ENCODE peak calls at places on chromosomes 3 and 15, in four cellular contexts. M, D, I and V are unnamed samples.

GRCh38 chr3:157465741-157466140 is 29.1 kb downstream of the PTX3 start:
- DNase-seq in M (no peak), D (no peak), I (no peak), V (no peak)

GRCh38 chr15:75058127-75058905 is 34.9 kb downstream of the PPCDC start:
- DNase-seq in M (no peak), D (no peak), I (no peak), V (no peak)

GRCh38 chr3:42101481-42101880 is 10.3 kb downstream of the TRAK1 start:
- DNase-seq in M (no peak), D (no peak), I (no peak), V (no peak)

GRCh38 chr3:64267774-64268604 is 42.7 kb upstream of the PRICKLE2 start:
- DNase-seq in M (peak; percentile 66), D (peak; percentile 87), I (no peak), V (peak; percentile 55)

GRCh38 chr3:72487946-72488735 is 360.1 kb downstream of the SHQ1 start:
- DNase-seq in M (no peak), D (no peak), I (no peak), V (no peak)

GRCh38 chr3:6734395-6734746 is 126.5 kb upstream of the GRM7 start:
- DNase-seq in M (no peak), D (no peak), I (no peak), V (no peak)

GRCh38 chr15:58065445-58066041 is at the start of gene ALDH1A2:
- DNase-seq in M (peak; percentile 29), D (peak; percentile 91), I (no peak), V (peak; percentile 8)

GRCh38 chr15:75456710-75457109 is 5.2 kb upstream of the SIN3A start:
- DNase-seq in M (no peak), D (no peak), I (no peak), V (no peak)

GRCh38 chr3:4426782-4427344 is 40.2 kb downstream of the SUMF1 start:
- DNase-seq in M (no peak), D (no peak), I (peak; percentile 91), V (no peak)

GRCh38 chr15:68538291-68538690 is 40.5 kb upstream of the CORO2B start:
- DNase-seq in M (no peak), D (no peak), I (no peak), V (no peak)

GRCh38 chr15:60720493-60721231 is 241.7 kb upstream of the ICE2 start:
- DNase-seq in M (no peak), D (no peak), I (peak; percentile 67), V (no peak)

GRCh38 chr3:136186330-136186729 is 9.8 kb downstream of the MSL2 start:
- DNase-seq in M (no peak), D (no peak), I (no peak), V (peak; percentile 62)

GRCh38 chr3:4335840-4336579 is 32.8 kb downstream of the SETMAR start:
- DNase-seq in M (no peak), D (no peak), I (no peak), V (no peak)

GRCh38 chr15:95018888-95019545 is 787.7 kb downstream of the MCTP2 start:
- DNase-seq in M (no peak), D (no peak), I (no peak), V (no peak)

GRCh38 chr15:74392402-74392876 is 25.0 kb upstream of the CYP11A1 start:
- DNase-seq in M (no peak), D (no peak), I (no peak), V (no peak)

GRCh38 chr15:60004019-60004845 is at the start of gene FOXB1:
- DNase-seq in M (no peak), D (peak; percentile 79), I (no peak), V (no peak)

GRCh38 chr3:101635954-101636798 is 40.8 kb downstream of the ZBTB11 start:
- DNase-seq in M (peak; percentile 61), D (no peak), I (peak; percentile 11), V (peak; percentile 56)

GRCh38 chr3:149316427-149316826 is 17.0 kb downstream of the TM4SF18 start:
- DNase-seq in M (no peak), D (no peak), I (no peak), V (no peak)

GRCh38 chr3:111418388-111418787 is 123.6 kb upstream of the CD96 start:
- DNase-seq in M (no peak), D (no peak), I (no peak), V (no peak)

GRCh38 chr3:168876346-168877035 is 780.8 kb upstream of the GOLIM4 start:
- DNase-seq in M (no peak), D (no peak), I (no peak), V (no peak)

GRCh38 chr3:9947025-9947995 is 4.9 kb downstream of the PRRT3 start:
- DNase-seq in M (peak; percentile 88), D (peak; percentile 94), I (no peak), V (peak; percentile 80)

GRCh38 chr15:58332676-58333400 is 99.0 kb upstream of the LIPC start:
- DNase-seq in M (no peak), D (no peak), I (no peak), V (no peak)

GRCh38 chr15:91072162-91072561 is 27.9 kb upstream of the SV2B start:
- DNase-seq in M (no peak), D (no peak), I (no peak), V (no peak)

GRCh38 chr15:35107561-35107960 is 22.5 kb upstream of the NANOGP8 start:
- DNase-seq in M (no peak), D (no peak), I (no peak), V (no peak)

GRCh38 chr3:143786229-143787199 is 61.8 kb downstream of the SLC9A9 start:
- DNase-seq in M (peak; percentile 48), D (no peak), I (no peak), V (peak; percentile 11)

GRCh38 chr15:95995375-95996168 is 334.9 kb upstream of the NR2F2 start:
- DNase-seq in M (no peak), D (no peak), I (no peak), V (no peak)

GRCh38 chr15:66852064-66852905 is 150.2 kb downstream of the SMAD6 start:
- DNase-seq in M (no peak), D (no peak), I (no peak), V (no peak)

GRCh38 chr15:92922405-92923002 is 22.4 kb downstream of the CHD2 start:
- DNase-seq in M (no peak), D (no peak), I (no peak), V (no peak)

GRCh38 chr3:193029800-193030199 is 112.1 kb upstream of the MB21D2 start:
- DNase-seq in M (no peak), D (no peak), I (no peak), V (no peak)

GRCh38 chr3:50623840-50624474 is 7.0 kb downstream of the MAPKAPK3 start:
- DNase-seq in M (peak; percentile 42), D (no peak), I (no peak), V (no peak)

GRCh38 chr15:98933376-98933775 is 74.2 kb downstream of the PGPEP1L start:
- DNase-seq in M (no peak), D (no peak), I (no peak), V (no peak)

GRCh38 chr3:197959500-197959890 is 522 bp upstream of the LMLN start:
- DNase-seq in M (no peak), D (no peak), I (no peak), V (no peak)

GRCh38 chr3:197956070-197956469 is 3.9 kb upstream of the LMLN start:
- DNase-seq in M (no peak), D (no peak), I (no peak), V (no peak)

GRCh38 chr3:197958346-197958745 is 1.7 kb upstream of the LMLN start:
- DNase-seq in M (no peak), D (no peak), I (no peak), V (no peak)

GRCh38 chr3:197956626-197956988 is 3.4 kb upstream of the LMLN start:
- DNase-seq in M (no peak), D (no peak), I (no peak), V (no peak)

DNA sequence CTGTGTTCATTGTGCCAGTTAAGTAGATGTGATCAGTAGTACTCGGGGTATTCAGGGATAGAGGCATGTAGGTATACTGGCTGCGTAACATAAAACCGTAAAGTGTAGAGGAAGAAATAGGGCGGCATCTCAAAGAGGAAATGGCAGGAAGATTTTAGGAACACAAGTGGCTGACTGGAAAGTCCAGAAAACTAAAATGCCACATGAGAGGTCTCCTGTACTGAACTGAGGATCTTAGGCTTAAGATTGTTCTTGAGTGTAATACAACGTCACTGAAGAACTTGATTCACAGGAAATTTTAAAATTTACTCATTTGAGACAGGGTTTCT is 2.3 kb upstream of the LMLN start:
- DNase-seq in M (no peak), D (no peak), I (no peak), V (no peak)
- TF ChIP-seq POLR2A in M (no peak), D (no peak), I (no peak), V (peak; percentile 5)

GRCh38 chr3:190321789-190322603 is at the start of gene CLDN1:
- DNase-seq in M (peak; percentile 90), D (peak; percentile 95), I (no peak), V (peak; percentile 84)
- TF ChIP-seq POLR2A in M (peak; percentile 57), D (peak; percentile 24), I (no peak), V (no peak)

DNA sequence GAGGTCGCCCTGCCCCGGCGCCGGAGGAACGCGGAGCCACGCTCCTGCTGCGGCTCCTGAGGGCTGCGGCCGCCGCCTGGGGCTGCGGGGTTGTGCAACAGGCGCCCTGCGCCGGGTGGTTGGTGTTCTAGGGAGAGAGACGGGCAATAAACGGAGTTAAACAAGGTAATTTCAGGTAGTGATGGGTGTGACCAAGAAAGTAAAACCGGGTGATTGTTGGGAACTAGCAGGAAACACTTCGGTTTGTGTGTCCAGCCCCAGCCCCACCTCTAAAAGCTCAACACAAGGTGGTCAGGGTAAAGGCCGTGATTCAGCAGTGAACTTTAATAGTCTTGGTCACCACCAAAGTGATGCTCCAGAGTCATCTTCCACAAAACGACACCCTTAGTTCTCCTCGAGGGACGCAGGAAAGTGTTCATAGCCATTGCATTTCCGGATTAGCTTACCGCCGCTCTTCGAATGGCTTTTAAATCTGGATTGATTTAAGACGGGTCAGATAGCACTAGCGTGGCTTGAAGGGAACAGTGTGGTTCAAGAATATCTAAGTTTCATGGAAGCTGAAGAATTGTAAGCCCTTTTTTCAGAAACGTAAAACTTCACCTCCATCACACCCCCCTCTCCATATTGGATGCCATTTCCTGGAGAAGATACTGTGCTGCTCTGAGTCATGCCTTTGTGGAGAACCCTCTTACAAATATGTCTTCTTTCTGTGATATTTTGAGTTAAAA is 702 bp downstream of the RNF7 start:
- DNase-seq in M (no peak), D (no peak), I (no peak), V (peak; percentile 82)
- TF ChIP-seq POLR2A in M (no peak), D (no peak), I (no peak), V (peak; percentile 93)

DNA sequence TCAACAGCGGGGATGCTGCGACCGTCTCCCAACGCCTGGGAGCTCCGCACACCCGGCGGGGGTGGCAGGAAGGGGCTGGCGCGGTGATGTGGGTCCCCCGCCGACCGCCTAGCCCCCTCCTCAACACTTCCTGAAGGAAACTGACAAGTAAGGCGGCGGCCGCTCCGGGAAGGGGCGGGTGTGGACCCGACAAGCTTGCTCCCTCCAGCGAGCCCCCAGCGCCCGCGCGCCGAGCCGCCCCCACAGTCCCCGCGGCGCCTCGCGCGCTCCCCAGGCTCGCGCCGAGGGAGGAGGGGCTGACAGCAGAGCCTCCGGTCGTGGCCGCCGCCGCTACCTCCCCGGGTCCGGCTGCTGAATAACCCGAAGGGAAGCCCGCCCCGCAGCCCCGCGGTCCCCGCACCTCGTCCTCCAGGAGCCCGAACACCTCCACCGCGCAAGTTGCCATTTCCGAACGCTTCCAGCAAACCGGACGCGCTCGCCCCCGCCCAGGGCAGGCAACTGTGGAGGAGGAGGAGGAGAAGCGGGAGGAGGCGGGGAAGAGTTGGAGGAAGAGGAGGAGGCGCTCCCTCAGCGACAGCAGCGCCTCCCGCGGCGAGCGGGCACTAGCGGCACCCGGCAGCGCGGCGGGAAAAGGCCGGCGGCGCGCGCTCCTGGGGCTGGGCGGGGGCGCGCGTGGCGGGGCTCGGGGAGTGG is at the start of gene NEDD4:
- DNase-seq in M (peak; percentile 82), D (peak; percentile 96), I (peak; percentile 23), V (peak; percentile 82)
- TF ChIP-seq POLR2A in M (peak; percentile 29), D (peak; percentile 47), I (peak; percentile 68), V (peak; percentile 33)